ENCODE peak calls at places on chromosomes 16 and 17, in six cellular contexts. S, X, A, K, P and B are unnamed samples.

GRCh38 chr17:35129154-35129972 is 7.9 kb downstream of the FNDC8 start:
- DNase-seq in S (no peak), X (no peak), A (no peak), K (no peak), P (peak; percentile 53), B (no peak)

GRCh38 chr17:55728361-55728760 is 5.7 kb upstream of the TMEM100 start:
- DNase-seq in S (no peak), X (no peak), A (no peak), K (no peak), P (no peak), B (no peak)

GRCh38 chr16:16067127-16067526 is 117.7 kb downstream of the ABCC1 start:
- DNase-seq in S (no peak), X (no peak), A (peak; percentile 78), K (no peak), P (peak; percentile 8), B (peak; percentile 69)

GRCh38 chr16:70380205-70380918 is 33.7 kb downstream of the DDX19A start:
- DNase-seq in S (no peak), X (peak; percentile 69), A (peak; percentile 76), K (peak; percentile 35), P (peak; percentile 89), B (peak; percentile 66)

GRCh38 chr17:77786740-77787505 is 171.6 kb upstream of the TNRC6C start:
- DNase-seq in S (peak; percentile 82), X (no peak), A (no peak), K (no peak), P (no peak), B (peak; percentile 8)

GRCh38 chr17:16282522-16282921 is 65.5 kb downstream of the PIGL start:
- DNase-seq in S (no peak), X (no peak), A (no peak), K (no peak), P (peak; percentile 89), B (peak; percentile 71)

GRCh38 chr17:42853597-42853967 is 2.6 kb downstream of the AOC3 start:
- DNase-seq in S (no peak), X (no peak), A (no peak), K (no peak), P (no peak), B (no peak)

GRCh38 chr16:15786501-15786900 is 70.3 kb downstream of the MYH11 start:
- DNase-seq in S (no peak), X (no peak), A (no peak), K (no peak), P (no peak), B (no peak)

GRCh38 chr16:28843766-28844165 is 2.4 kb downstream of the TUFM start:
- DNase-seq in S (no peak), X (no peak), A (peak; percentile 33), K (no peak), P (no peak), B (no peak)

GRCh38 chr17:2025220-2025621 is at the start of gene RTN4RL1:
- DNase-seq in S (no peak), X (peak; percentile 85), A (peak; percentile 83), K (peak; percentile 44), P (peak; percentile 52), B (peak; percentile 57)

GRCh38 chr17:31877911-31878702 is 19.1 kb upstream of the COPRS start:
- DNase-seq in S (no peak), X (no peak), A (peak; percentile 52), K (no peak), P (peak; percentile 21), B (peak; percentile 84)

GRCh38 chr16:19400709-19401108 is 17.0 kb upstream of the TMC5 start:
- DNase-seq in S (no peak), X (no peak), A (no peak), K (no peak), P (no peak), B (no peak)

GRCh38 chr17:33154869-33155455 is 138.1 kb downstream of the ASIC2 start:
- DNase-seq in S (no peak), X (no peak), A (no peak), K (no peak), P (no peak), B (no peak)

GRCh38 chr17:880074-880870 is 98.1 kb downstream of the MRM3 start:
- DNase-seq in S (no peak), X (no peak), A (no peak), K (no peak), P (peak; percentile 60), B (no peak)

GRCh38 chr17:1598399-1599095 is 30.1 kb downstream of the SLC43A2 start:
- DNase-seq in S (no peak), X (no peak), A (no peak), K (no peak), P (no peak), B (no peak)

GRCh38 chr17:64747938-64748540 is 85.9 kb upstream of the SMURF2 start:
- DNase-seq in S (no peak), X (no peak), A (no peak), K (no peak), P (peak; percentile 94), B (peak; percentile 47)

GRCh38 chr16:80556481-80556880 is 15.7 kb downstream of the DYNLRB2 start:
- DNase-seq in S (no peak), X (no peak), A (no peak), K (no peak), P (no peak), B (no peak)

GRCh38 chr17:40124279-40125141 is 2.7 kb downstream of the MSL1 start:
- DNase-seq in S (no peak), X (peak; percentile 45), A (no peak), K (no peak), P (peak; percentile 55), B (peak; percentile 57)

GRCh38 chr17:29567362-29568330 is 809 bp upstream of the ABHD15 start:
- DNase-seq in S (peak; percentile 81), X (peak; percentile 67), A (peak; percentile 81), K (peak; percentile 60), P (peak; percentile 26), B (peak; percentile 48)

GRCh38 chr17:48545022-48545376 is at the start of gene HOXB2:
- DNase-seq in S (peak; percentile 61), X (no peak), A (no peak), K (no peak), P (peak; percentile 76), B (peak; percentile 81)

GRCh38 chr17:79005063-79005861 is 4.3 kb downstream of the CANT1 start:
- DNase-seq in S (peak; percentile 31), X (no peak), A (peak; percentile 42), K (no peak), P (no peak), B (no peak)

GRCh38 chr16:19166500-19166899 is 1.5 kb upstream of the SYT17 start:
- DNase-seq in S (peak; percentile 1), X (no peak), A (no peak), K (no peak), P (no peak), B (no peak)

GRCh38 chr16:65825191-65825856 is 541.2 kb upstream of the CDH5 start:
- DNase-seq in S (no peak), X (no peak), A (no peak), K (no peak), P (no peak), B (no peak)

GRCh38 chr17:79952915-79953314 is 82.8 kb downstream of the TBC1D16 start:
- DNase-seq in S (no peak), X (no peak), A (no peak), K (no peak), P (no peak), B (no peak)

GRCh38 chr17:83100853-83101391 is 21.5 kb downstream of the METRNL start:
- DNase-seq in S (peak; percentile 16), X (no peak), A (peak; percentile 64), K (no peak), P (no peak), B (no peak)

GRCh38 chr16:24635900-24636610 is 93.4 kb upstream of the TNRC6A start:
- DNase-seq in S (no peak), X (peak; percentile 57), A (peak; percentile 71), K (no peak), P (peak; percentile 98), B (peak; percentile 96)

GRCh38 chr16:69567031-69567680 is 1.4 kb downstream of the NFAT5 start:
- DNase-seq in S (no peak), X (no peak), A (no peak), K (no peak), P (peak; percentile 59), B (no peak)